ENCODE peak calls at places on chromosomes 4 and X, in four cellular contexts. K is thoracic aorta, X is astrocyte of the spinal cord, J is activated B cell treated with CpG ODN at 0.5 μM for 24 hours. Y is an unnamed sample.

GRCh38 chr4:55634417-55635128 is 1.5 kb downstream of the NMU start:
- DNase-seq in K (no peak), X (no peak), J (no peak), Y (no peak)

GRCh38 chr4:48334900-48335384 is 6.4 kb upstream of the SLAIN2 start:
- DNase-seq in K (no peak), X (no peak), J (no peak), Y (no peak)

GRCh38 chrX:104137496-104137895 is 19.3 kb downstream of the SLC25A53 start:
- DNase-seq in K (no peak), X (peak; percentile 4), J (no peak), Y (no peak)

GRCh38 chr4:108210989-108211725 is 42.4 kb upstream of the LEF1 start:
- DNase-seq in K (no peak), X (peak; percentile 9), J (no peak), Y (no peak)

GRCh38 chr4:45539142-45539814 is 584.6 kb downstream of the GABRG1 start:
- DNase-seq in K (no peak), X (no peak), J (no peak), Y (no peak)

GRCh38 chr4:78217557-78217956 is 160.4 kb downstream of the FRAS1 start:
- DNase-seq in K (no peak), X (no peak), J (no peak), Y (no peak)

GRCh38 chr4:153465583-153465921 is 608 bp upstream of the TMEM131L start:
- DNase-seq in K (peak; percentile 24), X (peak; percentile 60), J (no peak), Y (no peak)

GRCh38 chrX:1488141-1488540 is 35.4 kb upstream of the ASMTL start:
- DNase-seq in K (no peak), X (no peak), J (no peak), Y (no peak)

GRCh38 chrX:97763391-97763790 is 879.7 kb downstream of the RPA4 start:
- DNase-seq in K (no peak), X (no peak), J (no peak), Y (no peak)

GRCh38 chrX:9897761-9898161 is 69.4 kb upstream of the CLDN34 start:
- DNase-seq in K (no peak), X (peak; percentile 96), J (no peak), Y (no peak)

GRCh38 chrX:30943984-30944383 is 54.9 kb upstream of the TAB3 start:
- DNase-seq in K (no peak), X (no peak), J (no peak), Y (no peak)

GRCh38 chr4:100288167-100288566 is 97.9 kb upstream of the DDIT4L start:
- DNase-seq in K (no peak), X (no peak), J (no peak), Y (no peak)

GRCh38 chr4:40550900-40551546 is 78.6 kb downstream of the RBM47 start:
- DNase-seq in K (no peak), X (peak; percentile 30), J (no peak), Y (no peak)

GRCh38 chrX:14963447-14964236 is 90.4 kb downstream of the MOSPD2 start:
- DNase-seq in K (no peak), X (peak; percentile 49), J (no peak), Y (no peak)

GRCh38 chrX:111114806-111115205 is 18.8 kb downstream of the PAK3 start:
- DNase-seq in K (no peak), X (no peak), J (no peak), Y (no peak)

GRCh38 chr4:41375561-41375960 is 118.8 kb downstream of the UCHL1 start:
- DNase-seq in K (no peak), X (no peak), J (no peak), Y (no peak)

GRCh38 chrX:70134116-70134477 is 850 bp downstream of the IGBP1 start:
- DNase-seq in K (no peak), X (peak; percentile 1), J (no peak), Y (no peak)

GRCh38 chr4:130646886-130647285 is 1550.9 kb downstream of the C4orf33 start:
- DNase-seq in K (no peak), X (no peak), J (no peak), Y (no peak)

GRCh38 chrX:44876076-44876475 is 3.1 kb downstream of the KDM6A start:
- DNase-seq in K (no peak), X (no peak), J (no peak), Y (no peak)

GRCh38 chr4:180810581-180810980 is 1432.6 kb upstream of the TENM3 start:
- DNase-seq in K (no peak), X (peak; percentile 35), J (no peak), Y (no peak)
- TF ChIP-seq CTCF in K (no peak), X (no peak), J (no peak), Y (no peak)

DNA sequence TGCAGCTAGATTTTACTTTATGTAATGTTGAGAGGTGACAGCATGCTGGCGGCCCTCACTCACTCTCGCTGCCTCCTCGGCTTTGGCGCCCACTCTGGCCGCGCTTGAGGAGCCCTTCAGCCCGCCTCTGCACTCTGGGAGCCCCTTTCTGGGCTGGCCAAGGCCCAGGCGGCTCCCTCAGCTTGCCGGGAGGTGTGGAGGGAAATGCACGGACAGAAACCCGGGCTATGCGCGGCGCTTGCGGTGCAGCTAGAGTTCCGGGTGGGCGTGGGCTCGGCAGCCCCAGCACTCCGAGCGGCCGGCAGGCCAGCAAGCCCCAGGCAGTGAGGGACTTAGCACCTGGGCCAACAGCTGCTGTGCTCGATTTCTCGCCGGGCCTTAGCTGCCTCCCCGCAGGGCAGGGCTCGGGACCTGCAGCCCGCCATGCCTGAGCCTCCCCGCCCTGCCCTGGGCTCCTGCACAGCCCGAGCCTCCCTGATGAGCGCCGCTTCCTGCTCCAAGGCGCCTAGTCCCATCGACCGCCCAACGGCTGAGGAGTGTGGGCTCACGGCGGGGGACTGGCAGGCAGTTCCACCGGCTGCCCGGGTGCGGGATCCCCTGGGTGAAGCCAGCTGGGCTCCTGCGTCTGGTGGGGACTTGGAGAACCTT is 128.7 kb downstream of the GASK1B start:
- DNase-seq in K (no peak), X (no peak), J (no peak), Y (peak; percentile 65)
- TF ChIP-seq CTCF in K (no peak), X (no peak), J (no peak), Y (no peak)

GRCh38 chr4:17511950-17512795 is at the start of gene QDPR:
- DNase-seq in K (no peak), X (peak; percentile 69), J (peak; percentile 60), Y (peak; percentile 82)
- TF ChIP-seq CTCF in K (peak; percentile 25), X (peak; percentile 28), J (no peak), Y (peak; percentile 47)

DNA sequence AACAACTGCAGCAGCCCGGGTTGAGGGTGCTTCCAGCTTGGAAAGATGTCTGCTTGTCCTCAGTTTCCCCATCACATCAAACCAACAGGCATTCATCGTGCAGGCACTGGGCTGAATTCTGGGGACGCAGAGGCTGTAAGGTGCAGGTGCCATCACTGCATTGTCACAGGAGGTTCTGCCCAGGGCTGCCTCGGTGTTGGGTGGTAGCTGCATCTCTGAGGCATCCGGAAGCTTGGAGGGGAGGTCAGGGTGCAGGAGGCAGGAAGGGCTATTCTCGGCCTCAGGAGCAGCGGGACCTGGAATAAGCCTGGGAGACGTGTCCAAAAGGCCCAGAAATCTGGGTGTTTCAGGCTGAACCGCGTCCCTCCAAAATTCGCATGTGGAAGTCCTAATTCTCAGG is 134.6 kb downstream of the HMX1 start:
- DNase-seq in K (no peak), X (no peak), J (no peak), Y (no peak)
- TF ChIP-seq CTCF in K (no peak), X (no peak), J (no peak), Y (no peak)

GRCh38 chr4:176790398-176790797 is 2.3 kb downstream of the VEGFC start:
- DNase-seq in K (no peak), X (peak; percentile 52), J (no peak), Y (no peak)

GRCh38 chr4:176793060-176793605 is 411 bp upstream of the VEGFC start:
- DNase-seq in K (no peak), X (no peak), J (no peak), Y (no peak)

GRCh38 chr4:176791591-176792347 is 953 bp downstream of the VEGFC start:
- DNase-seq in K (no peak), X (peak; percentile 67), J (no peak), Y (peak; percentile 68)

GRCh38 chr4:176794151-176794550 is 1.4 kb upstream of the VEGFC start:
- DNase-seq in K (no peak), X (peak; percentile 90), J (no peak), Y (no peak)

GRCh38 chr4:176792348-176793059 is at the start of gene VEGFC:
- DNase-seq in K (no peak), X (peak; percentile 79), J (no peak), Y (peak; percentile 75)
- TF ChIP-seq CTCF in K (no peak), X (no peak), J (no peak), Y (peak; percentile 33)

DNA sequence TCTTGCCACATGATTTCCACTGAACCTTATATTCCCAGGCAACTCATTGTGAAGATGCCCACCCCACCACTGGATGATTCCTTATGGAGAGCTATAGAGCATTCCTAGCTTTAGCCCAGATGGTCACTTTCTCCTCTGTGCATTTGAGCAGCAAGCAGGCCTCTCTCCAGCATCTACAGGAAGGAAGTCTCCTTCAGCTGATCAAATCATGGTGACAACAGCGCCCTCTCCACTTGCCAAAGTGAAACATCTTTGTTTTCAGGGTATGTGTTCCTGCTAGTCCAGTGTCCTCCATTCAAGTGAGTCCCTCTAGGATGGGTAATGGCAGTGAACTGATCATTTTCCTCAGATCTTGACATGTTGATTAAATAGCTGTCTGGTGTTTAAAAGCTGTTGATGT is 10.9 kb upstream of the SYTL5 start:
- DNase-seq in K (no peak), X (no peak), J (no peak), Y (no peak)
- TF ChIP-seq CTCF in K (no peak), X (no peak), J (no peak), Y (no peak)

DNA sequence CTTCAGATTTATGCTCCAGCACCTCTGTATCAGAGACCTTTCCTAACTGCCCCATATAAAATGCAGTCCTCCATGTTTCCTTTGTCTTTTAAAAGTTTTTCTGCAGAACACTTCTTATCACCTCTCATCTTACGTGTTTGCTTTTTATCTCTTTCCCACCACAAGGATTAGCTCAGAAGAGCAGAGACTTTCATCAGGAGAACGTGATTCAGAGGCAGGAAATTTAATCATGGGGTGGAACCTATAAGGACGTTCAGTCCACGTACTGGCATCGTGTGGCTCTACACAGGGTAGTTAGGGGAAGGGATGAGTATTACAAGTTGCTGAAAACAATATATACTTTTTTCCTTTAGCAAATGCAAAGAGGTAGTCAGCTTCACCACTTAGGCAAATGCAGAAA is 98.7 kb downstream of the SORBS2 start:
- DNase-seq in K (no peak), X (no peak), J (no peak), Y (no peak)
- TF ChIP-seq CTCF in K (no peak), X (no peak), J (no peak), Y (no peak)

GRCh38 chr4:4721636-4722035 is 137.8 kb upstream of the MSX1 start:
- DNase-seq in K (no peak), X (no peak), J (no peak), Y (no peak)

GRCh38 chr4:4719446-4719845 is 140.0 kb upstream of the MSX1 start:
- DNase-seq in K (no peak), X (no peak), J (no peak), Y (no peak)

GRCh38 chr4:4726051-4726450 is 133.4 kb upstream of the MSX1 start:
- DNase-seq in K (no peak), X (no peak), J (no peak), Y (no peak)

GRCh38 chr4:4717692-4718091 is 141.8 kb upstream of the MSX1 start:
- DNase-seq in K (no peak), X (no peak), J (no peak), Y (no peak)

DNA sequence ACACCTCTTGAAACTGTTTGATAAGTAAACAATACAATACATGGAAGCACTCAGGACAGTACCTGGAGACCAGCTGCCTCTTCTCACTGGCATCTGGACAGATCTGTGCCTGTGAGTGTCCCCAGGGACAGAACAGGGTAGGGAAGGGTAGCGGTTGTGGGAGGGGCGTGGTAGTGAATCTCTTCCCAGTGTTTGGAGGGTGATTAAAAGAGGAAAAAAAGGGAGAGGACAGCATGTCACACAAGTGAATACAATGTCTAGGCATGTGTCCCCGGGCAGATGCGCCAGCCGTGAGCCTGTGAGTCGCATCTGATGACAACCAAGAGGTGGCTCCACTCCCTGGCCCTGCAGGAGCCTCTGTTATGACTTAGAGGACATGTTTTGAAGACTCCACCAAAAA is 138.8 kb upstream of the MSX1 start:
- DNase-seq in K (no peak), X (no peak), J (no peak), Y (no peak)
- TF ChIP-seq CTCF in K (no peak), X (no peak), J (no peak), Y (no peak)

Y was measured in type B pancreatic cell.